ENCODE peak calls at places on chromosomes 12 and 14, in nine cellular contexts. C is stimulated activated CD4-positive, alpha-beta T cell treated with anti-CD3 and anti-CD28 coated beads, Interleukin-15, amount 100 ng/mL, for 1 hour; M is psoas muscle; K is HCEC 1CT; I is cardiac muscle cell; S is fibroblast of lung; P is CD8-positive, alpha-beta T cell; Q is fibroblast of pulmonary artery; Z is ascending aorta. T is an unnamed sample.

GRCh38 chr14:104346608-104347007 is 208.2 kb downstream of the KIF26A start:
- DNase-seq in C (no peak), M (no peak), K (no peak), I (no peak), S (no peak), P (no peak), Q (no peak), Z (no peak), T (no peak)

GRCh38 chr14:105375635-105376057 is 22.7 kb upstream of the TEX22 start:
- DNase-seq in C (no peak), M (no peak), K (no peak), I (peak), S (no peak), P (no peak), Q (peak), Z (no peak), T (peak)

GRCh38 chr14:96745500-96746051 is 51.6 kb upstream of the VRK1 start:
- DNase-seq in C (no peak), M (no peak), K (no peak), I (no peak), S (no peak), P (no peak), Q (no peak), Z (no peak), T (no peak)

GRCh38 chr12:31897791-31898503 is 61.3 kb upstream of the RESF1 start:
- DNase-seq in C (no peak), M (peak), K (no peak), I (peak), S (no peak), P (no peak), Q (peak), Z (no peak), T (no peak)

GRCh38 chr14:39160494-39160893 is 9.6 kb downstream of the TRAPPC6B start:
- DNase-seq in C (no peak), M (no peak), K (no peak), I (no peak), S (no peak), P (no peak), Q (no peak), Z (no peak), T (no peak)

GRCh38 chr12:14756331-14757143 is 46.7 kb downstream of the WBP11 start:
- DNase-seq in C (no peak), M (no peak), K (no peak), I (no peak), S (no peak), P (no peak), Q (peak), Z (no peak), T (no peak)

GRCh38 chr12:109715310-109716091 is 1.9 kb downstream of the FAM222A start:
- DNase-seq in C (no peak), M (peak), K (no peak), I (peak), S (no peak), P (no peak), Q (no peak), Z (no peak), T (no peak)

GRCh38 chr12:117622087-117622486 is 260.7 kb upstream of the NOS1 start:
- DNase-seq in C (no peak), M (no peak), K (no peak), I (no peak), S (no peak), P (no peak), Q (no peak), Z (no peak), T (no peak)

GRCh38 chr12:9692909-9693308 is 23.4 kb downstream of the CLEC2D start:
- DNase-seq in C (no peak), M (no peak), K (no peak), I (peak), S (no peak), P (no peak), Q (peak), Z (no peak), T (no peak)

GRCh38 chr12:96471368-96472040 is 17.9 kb upstream of the CFAP54 start:
- DNase-seq in C (no peak), M (no peak), K (peak), I (peak), S (peak), P (no peak), Q (peak), Z (no peak), T (no peak)

GRCh38 chr14:96776791-96777190 is 20.4 kb upstream of the VRK1 start:
- DNase-seq in C (no peak), M (no peak), K (no peak), I (no peak), S (no peak), P (no peak), Q (no peak), Z (no peak), T (no peak)

GRCh38 chr14:97413991-97414717 is 617.0 kb downstream of the VRK1 start:
- DNase-seq in C (no peak), M (no peak), K (no peak), I (no peak), S (no peak), P (no peak), Q (no peak), Z (no peak), T (no peak)

GRCh38 chr14:80523518-80524117 is 312.3 kb upstream of the DIO2 start:
- DNase-seq in C (no peak), M (no peak), K (peak), I (no peak), S (no peak), P (no peak), Q (peak), Z (no peak), T (no peak)

GRCh38 chr14:91331761-91332447 is 85.7 kb downstream of the CCDC88C start:
- DNase-seq in C (no peak), M (no peak), K (no peak), I (no peak), S (no peak), P (no peak), Q (no peak), Z (no peak), T (peak)

GRCh38 chr12:2064078-2064507 is 11.3 kb downstream of the CACNA1C start:
- DNase-seq in C (no peak), M (no peak), K (no peak), I (peak), S (no peak), P (peak), Q (peak), Z (no peak), T (no peak)

GRCh38 chr14:104423715-104424405 is 155.7 kb upstream of the C14orf180 start:
- DNase-seq in C (no peak), M (no peak), K (no peak), I (no peak), S (no peak), P (no peak), Q (no peak), Z (no peak), T (no peak)

GRCh38 chr12:40870981-40871380 is 178.7 kb downstream of the CNTN1 start:
- DNase-seq in C (no peak), M (no peak), K (no peak), I (no peak), S (no peak), P (no peak), Q (no peak), Z (no peak), T (no peak)

GRCh38 chr12:63020269-63020668 is 85.3 kb upstream of the PPM1H start:
- DNase-seq in C (no peak), M (no peak), K (no peak), I (no peak), S (no peak), P (no peak), Q (no peak), Z (no peak), T (no peak)

GRCh38 chr14:56300495-56300894 is 182.3 kb downstream of the PELI2 start:
- DNase-seq in C (no peak), M (no peak), K (no peak), I (peak), S (peak), P (no peak), Q (peak), Z (no peak), T (no peak)

GRCh38 chr12:93127582-93128331 is 198.7 kb upstream of the EEA1 start:
- DNase-seq in C (no peak), M (peak), K (peak), I (peak), S (peak), P (no peak), Q (peak), Z (peak), T (no peak)

GRCh38 chr14:43949410-43949809 is 557.7 kb downstream of the FSCB start:
- DNase-seq in C (no peak), M (no peak), K (no peak), I (no peak), S (no peak), P (no peak), Q (no peak), Z (no peak), T (no peak)

GRCh38 chr14:70905316-70905715 is 1.9 kb upstream of the PCNX1 start:
- DNase-seq in C (no peak), M (peak), K (peak), I (peak), S (peak), P (no peak), Q (peak), Z (no peak), T (no peak)

GRCh38 chr12:23621910-23622309 is 327.6 kb downstream of the SOX5 start:
- DNase-seq in C (no peak), M (no peak), K (no peak), I (no peak), S (no peak), P (no peak), Q (no peak), Z (no peak), T (no peak)

GRCh38 chr14:74549588-74549987 is 56.0 kb downstream of the ISCA2 start:
- DNase-seq in C (no peak), M (no peak), K (no peak), I (peak), S (peak), P (no peak), Q (no peak), Z (no peak), T (no peak)

GRCh38 chr14:81889529-81889928 is 355.9 kb upstream of the SEL1L start:
- DNase-seq in C (no peak), M (no peak), K (no peak), I (no peak), S (no peak), P (no peak), Q (no peak), Z (no peak), T (no peak)

GRCh38 chr12:88775742-88776151 is 195.5 kb upstream of the KITLG start:
- DNase-seq in C (no peak), M (no peak), K (no peak), I (no peak), S (no peak), P (no peak), Q (no peak), Z (no peak), T (no peak)

GRCh38 chr14:87252103-87252502 is 740.9 kb downstream of the GALC start:
- DNase-seq in C (no peak), M (no peak), K (no peak), I (no peak), S (no peak), P (no peak), Q (no peak), Z (no peak), T (no peak)

GRCh38 chr14:49622022-49622607 is 1.5 kb downstream of the MGAT2 start:
- DNase-seq in C (no peak), M (no peak), K (no peak), I (no peak), S (no peak), P (no peak), Q (no peak), Z (no peak), T (no peak)

GRCh38 chr14:97626088-97626487 is 828.9 kb downstream of the VRK1 start:
- DNase-seq in C (no peak), M (no peak), K (no peak), I (no peak), S (no peak), P (no peak), Q (no peak), Z (no peak), T (no peak)

GRCh38 chr12:125185311-125185739 is 120.1 kb downstream of the AACS start:
- DNase-seq in C (no peak), M (no peak), K (no peak), I (no peak), S (no peak), P (no peak), Q (no peak), Z (no peak), T (no peak)

GRCh38 chr12:116474331-116474730 is 84.8 kb upstream of the MAP1LC3B2 start:
- DNase-seq in C (no peak), M (no peak), K (no peak), I (peak), S (no peak), P (no peak), Q (peak), Z (no peak), T (no peak)

GRCh38 chr14:68239988-68240387 is 420.4 kb downstream of the RAD51B start:
- DNase-seq in C (no peak), M (no peak), K (no peak), I (no peak), S (no peak), P (no peak), Q (no peak), Z (no peak), T (no peak)

T was measured in GDM1.